ENCODE peak calls at places on chromosome 4, in six cellular contexts. O is IMR-90, C is neuronal stem cell, Y is H9, R is mesendoderm, V is H1. L is an unnamed sample. For H3K79me1, the result is how much of the 10 kb centered on the place peaks cover.

GRCh38 chr4:39998659-39999345 is 21.1 kb upstream of the PDS5A start:
- DNase-seq in O (no peak), C (no peak), Y (no peak), R (peak), V (no peak), L (no peak)

GRCh38 chr4:184228306-184228705 is 10.6 kb upstream of the ENPP6 start:
- DNase-seq in O (no peak), C (no peak), Y (no peak), R (no peak), V (no peak), L (no peak)

GRCh38 chr4:87119965-87120364 is 100.5 kb downstream of the KLHL8 start:
- DNase-seq in O (no peak), C (no peak), Y (no peak), R (no peak), V (no peak), L (no peak)

GRCh38 chr4:176309772-176310171 is 10.0 kb upstream of the SPCS3 start:
- DNase-seq in O (peak), C (no peak), Y (no peak), R (no peak), V (no peak), L (peak)

GRCh38 chr4:1500966-1501753 is 94.9 kb upstream of the NKX1-1 start:
- DNase-seq in O (no peak), C (no peak), Y (no peak), R (no peak), V (no peak), L (no peak)

GRCh38 chr4:164648151-164648848 is 105.6 kb upstream of the SMIM31 start:
- DNase-seq in O (no peak), C (no peak), Y (no peak), R (no peak), V (no peak), L (no peak)

GRCh38 chr4:184487503-184487902 is 13.2 kb upstream of the IRF2 start:
- DNase-seq in O (no peak), C (no peak), Y (no peak), R (no peak), V (no peak), L (no peak)

GRCh38 chr4:1611501-1611870 is 72.6 kb downstream of the FAM53A start:
- DNase-seq in O (no peak), C (no peak), Y (no peak), R (no peak), V (no peak), L (no peak)

GRCh38 chr4:156298230-156298629 is 344.6 kb upstream of the CTSO start:
- DNase-seq in O (peak), C (peak), Y (no peak), R (peak), V (no peak), L (peak)

GRCh38 chr4:101127176-101127790 is 220.0 kb downstream of the PPP3CA start:
- DNase-seq in O (no peak), C (no peak), Y (no peak), R (no peak), V (no peak), L (no peak)

GRCh38 chr4:185204238-185204910 is 574 bp upstream of the CFAP97 start:
- DNase-seq in O (peak), C (no peak), Y (no peak), R (peak), V (no peak), L (no peak)

GRCh38 chr4:105135746-105136145 is 10.9 kb upstream of the TET2 start:
- DNase-seq in O (no peak), C (no peak), Y (no peak), R (peak), V (no peak), L (peak)

GRCh38 chr4:2755821-2756690 is at the start of gene TNIP2:
- DNase-seq in O (peak), C (peak), Y (peak), R (peak), V (peak), L (peak)

GRCh38 chr4:54296548-54297203 is 67.6 kb downstream of the PDGFRA start:
- DNase-seq in O (no peak), C (no peak), Y (no peak), R (no peak), V (no peak), L (no peak)

GRCh38 chr4:34200535-34200934 is 2043.8 kb downstream of the ARAP2 start:
- DNase-seq in O (no peak), C (no peak), Y (no peak), R (no peak), V (no peak), L (no peak)

GRCh38 chr4:3866813-3867129 is 100.6 kb downstream of the ADRA2C start:
- DNase-seq in O (no peak), C (no peak), Y (no peak), R (no peak), V (no peak), L (no peak)

GRCh38 chr4:72489267-72489666 is 79.8 kb downstream of the ADAMTS3 start:
- DNase-seq in O (peak), C (no peak), Y (no peak), R (no peak), V (no peak), L (no peak)

GRCh38 chr4:18858229-18858922 is 836.8 kb upstream of the LCORL start:
- DNase-seq in O (no peak), C (no peak), Y (no peak), R (no peak), V (no peak), L (no peak)

GRCh38 chr4:6199344-6199921 is 916 bp downstream of the JAKMIP1 start:
- DNase-seq in O (no peak), C (no peak), Y (no peak), R (peak), V (peak), L (no peak)

GRCh38 chr4:118955515-118955914 is 66.9 kb downstream of the SYNPO2 start:
- DNase-seq in O (no peak), C (no peak), Y (no peak), R (no peak), V (no peak), L (no peak)

GRCh38 chr4:71232846-71233245 is 106.0 kb upstream of the SLC4A4 start:
- DNase-seq in O (no peak), C (no peak), Y (no peak), R (no peak), V (no peak), L (no peak)

GRCh38 chr4:153393397-153393796 is 48.9 kb downstream of the MND1 start:
- DNase-seq in O (peak), C (no peak), Y (no peak), R (peak), V (no peak), L (peak)

GRCh38 chr4:154731756-154732155 is 12.0 kb upstream of the LRAT start:
- DNase-seq in O (no peak), C (no peak), Y (no peak), R (no peak), V (no peak), L (no peak)

GRCh38 chr4:6444587-6444986 is 27.8 kb downstream of the PPP2R2C start:
- DNase-seq in O (no peak), C (no peak), Y (no peak), R (no peak), V (no peak), L (no peak)

GRCh38 chr4:105709081-105709450 is 482 bp downstream of the GSTCD start:
- DNase-seq in O (no peak), C (no peak), Y (no peak), R (peak), V (no peak), L (peak)

GRCh38 chr4:17515724-17516407 is 901 bp downstream of the CLRN2 start:
- DNase-seq in O (no peak), C (no peak), Y (no peak), R (no peak), V (no peak), L (no peak)

GRCh38 chr4:121765368-121765705 is 373 bp upstream of the SMIM43 start:
- DNase-seq in O (no peak), C (no peak), Y (no peak), R (no peak), V (no peak), L (no peak)

GRCh38 chr4:4888695-4889094 is 29.2 kb downstream of the MSX1 start:
- DNase-seq in O (no peak), C (no peak), Y (peak), R (no peak), V (no peak), L (no peak)

GRCh38 chr4:15420642-15421041 is 7.2 kb upstream of the C1QTNF7 start:
- DNase-seq in O (peak), C (no peak), Y (no peak), R (peak), V (no peak), L (peak)

GRCh38 chr4:41058426-41058825 is 155.9 kb downstream of the APBB2 start:
- DNase-seq in O (peak), C (no peak), Y (no peak), R (no peak), V (no peak), L (no peak)

GRCh38 chr4:81030617-81031388 is at the start of gene BMP3:
- DNase-seq in O (peak), C (peak), Y (peak), R (peak), V (peak), L (peak)

GRCh38 chr4:43782391-43782790 is 666.2 kb downstream of the KCTD8 start:
- DNase-seq in O (no peak), C (no peak), Y (no peak), R (no peak), V (no peak), L (no peak)

GRCh38 chr4:83558693-83559092 is 22.8 kb downstream of the GPAT3 start:
- DNase-seq in O (peak), C (no peak), Y (no peak), R (no peak), V (no peak), L (peak)

GRCh38 chr4:180923476-180923875 is 1319.7 kb upstream of the TENM3 start:
- DNase-seq in O (peak), C (no peak), Y (no peak), R (peak), V (no peak), L (peak)

GRCh38 chr4:152309418-152309817 is 226.5 kb downstream of the FBXW7 start:
- DNase-seq in O (no peak), C (no peak), Y (no peak), R (no peak), V (no peak), L (no peak)

GRCh38 chr4:98930311-98930865 is 1.5 kb upstream of the EIF4E start:
- DNase-seq in O (no peak), C (no peak), Y (no peak), R (no peak), V (no peak), L (peak)

GRCh38 chr4:98283219-98284199 is 22.3 kb downstream of the RAP1GDS1 start:
- DNase-seq in O (peak), C (no peak), Y (no peak), R (no peak), V (no peak), L (no peak)

GRCh38 chr4:126899382-126899801 is 733.4 kb upstream of the INTU start:
- DNase-seq in O (peak), C (no peak), Y (no peak), R (no peak), V (no peak), L (peak)

DNA sequence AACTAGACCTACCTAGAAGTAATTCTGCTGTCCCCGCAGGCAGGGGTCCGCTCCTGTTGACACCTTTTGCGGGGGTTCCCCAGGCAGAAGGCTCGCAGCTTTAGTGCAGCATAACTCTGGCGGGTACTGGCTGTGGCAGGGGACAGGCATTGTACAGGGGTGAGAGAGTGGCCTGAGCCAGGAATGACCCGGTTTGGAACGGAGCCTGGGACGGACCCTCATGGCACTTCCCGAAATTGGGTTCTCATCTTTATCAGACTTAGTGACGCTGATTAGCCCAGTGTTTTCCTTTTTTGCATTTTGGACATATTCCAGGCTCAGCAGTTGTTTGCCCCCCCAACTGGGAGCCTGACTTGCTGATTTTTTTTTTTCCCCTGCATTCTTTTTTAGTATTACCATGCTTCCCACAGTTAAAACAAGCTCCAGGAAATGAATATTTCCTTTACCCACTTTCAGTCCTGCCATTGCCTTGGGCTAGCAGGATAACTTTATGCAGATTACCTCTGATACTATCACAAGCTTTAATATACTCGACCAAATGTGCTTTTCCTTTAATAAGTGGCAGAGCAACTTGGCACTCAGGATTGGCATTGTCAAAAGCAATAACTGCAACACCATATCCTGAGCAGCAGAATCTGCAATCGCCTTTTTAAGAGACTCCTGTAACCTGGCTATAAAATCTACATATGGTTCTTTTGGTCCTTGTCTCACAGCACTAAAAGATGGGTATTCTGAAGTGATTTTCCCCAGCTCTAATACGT is 55.9 kb upstream of the WDR1 start:
- DNase-seq in O (no peak), C (no peak), Y (no peak), R (no peak), V (no peak), L (no peak)
- H3K79me1 ChIP-seq in O (under half), C (under half), Y (under half), R (under half), V (under half), L (under half)

GRCh38 chr4:10016169-10016568 is 5.1 kb downstream of the SLC2A9 start:
- DNase-seq in O (no peak), C (no peak), Y (no peak), R (no peak), V (no peak), L (no peak)

GRCh38 chr4:10019521-10020051 is 1.7 kb downstream of the SLC2A9 start:
- DNase-seq in O (no peak), C (no peak), Y (no peak), R (no peak), V (no peak), L (no peak)

GRCh38 chr4:10018818-10019438 is 2.4 kb downstream of the SLC2A9 start:
- DNase-seq in O (peak), C (peak), Y (peak), R (peak), V (peak), L (peak)

GRCh38 chr4:10015140-10015753 is 6.0 kb downstream of the SLC2A9 start:
- DNase-seq in O (peak), C (peak), Y (peak), R (peak), V (peak), L (no peak)

DNA sequence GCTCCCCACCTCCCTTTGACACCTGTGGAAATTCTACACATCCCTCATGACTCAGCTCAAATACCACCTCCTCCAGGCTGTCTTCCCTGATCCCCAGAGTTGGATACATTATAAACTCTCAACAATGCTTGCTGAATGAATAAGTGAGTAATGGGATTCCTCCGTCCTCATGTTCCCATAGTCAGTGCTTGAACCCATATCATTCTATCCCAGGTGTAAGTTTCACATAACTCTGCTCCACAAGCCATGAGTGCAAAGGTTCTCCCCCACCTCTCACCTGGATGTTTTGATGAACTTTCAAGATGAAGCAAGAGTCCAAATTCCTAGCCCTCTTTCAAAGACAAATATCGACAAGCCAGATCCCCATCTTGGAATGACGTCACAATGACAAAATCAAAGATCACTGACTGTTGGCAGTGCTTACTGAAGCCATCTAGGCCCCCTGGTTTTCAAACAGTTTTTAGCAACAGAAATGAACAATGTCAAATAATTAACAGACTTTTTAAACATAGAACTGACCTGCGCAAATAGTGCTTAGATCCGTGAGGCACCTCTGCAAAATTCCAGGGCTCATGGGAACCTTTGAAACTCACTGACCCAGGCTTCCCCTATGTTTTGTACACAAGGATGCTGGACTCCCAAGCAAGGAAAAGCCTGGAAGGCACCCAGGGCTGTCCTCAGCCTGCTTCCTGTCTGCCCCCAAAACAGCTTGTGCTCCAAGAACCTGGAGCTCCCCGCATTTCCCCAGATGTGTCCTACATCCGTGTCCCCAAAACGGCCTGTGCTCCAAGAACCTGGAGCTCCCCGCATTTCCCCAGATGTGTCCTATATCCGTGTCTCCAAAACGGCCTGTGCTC is 4.0 kb downstream of the SLC2A9 start:
- DNase-seq in O (no peak), C (no peak), Y (no peak), R (no peak), V (no peak), L (no peak)
- H2BK15ac ChIP-seq in O (no peak), C (no peak), Y (no peak), R (no peak), V (no peak), L (no peak)

GRCh38 chr4:109645874-109646591 is 57.2 kb downstream of the CASP6 start:
- DNase-seq in O (no peak), C (no peak), Y (no peak), R (no peak), V (no peak), L (no peak)

GRCh38 chr4:109648266-109648996 is 54.8 kb downstream of the CASP6 start:
- DNase-seq in O (no peak), C (no peak), Y (no peak), R (no peak), V (no peak), L (no peak)

GRCh38 chr4:109648997-109649575 is 54.2 kb downstream of the CASP6 start:
- DNase-seq in O (no peak), C (no peak), Y (no peak), R (no peak), V (no peak), L (no peak)

GRCh38 chr4:109655396-109655795 is 47.8 kb downstream of the CASP6 start:
- DNase-seq in O (no peak), C (no peak), Y (no peak), R (peak), V (no peak), L (no peak)

GRCh38 chr4:109649872-109650271 is 53.4 kb downstream of the CASP6 start:
- DNase-seq in O (no peak), C (no peak), Y (no peak), R (no peak), V (no peak), L (no peak)
- H3K9ac ChIP-seq in O (no peak), C (no peak), Y (no peak), R (no peak), V (no peak), L (no peak)

DNA sequence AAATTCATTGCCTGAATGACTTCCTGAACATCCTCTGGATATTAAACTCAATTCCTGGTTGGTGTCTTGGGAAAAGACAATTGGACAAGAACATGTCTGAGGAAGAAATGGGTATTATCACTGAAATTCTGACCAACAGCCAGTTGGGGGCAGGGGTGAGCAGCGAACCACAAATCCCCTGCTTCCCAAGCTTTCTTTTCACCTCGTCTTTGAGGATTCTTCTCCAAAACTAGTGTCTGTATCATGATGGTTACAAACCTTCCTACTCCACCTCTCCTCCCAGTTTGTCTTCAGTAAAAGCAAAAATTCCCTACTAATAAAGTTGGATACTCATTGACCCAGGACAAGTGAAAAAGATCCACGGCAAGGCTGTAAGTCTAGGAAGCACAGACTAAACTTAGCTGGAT is 48.3 kb upstream of the WDR1 start:
- DNase-seq in O (peak), C (peak), Y (peak), R (peak), V (peak), L (peak)
- H3K79me1 ChIP-seq in O (under half), C (under half), Y (under half), R (under half), V (under half), L (under half)

DNA sequence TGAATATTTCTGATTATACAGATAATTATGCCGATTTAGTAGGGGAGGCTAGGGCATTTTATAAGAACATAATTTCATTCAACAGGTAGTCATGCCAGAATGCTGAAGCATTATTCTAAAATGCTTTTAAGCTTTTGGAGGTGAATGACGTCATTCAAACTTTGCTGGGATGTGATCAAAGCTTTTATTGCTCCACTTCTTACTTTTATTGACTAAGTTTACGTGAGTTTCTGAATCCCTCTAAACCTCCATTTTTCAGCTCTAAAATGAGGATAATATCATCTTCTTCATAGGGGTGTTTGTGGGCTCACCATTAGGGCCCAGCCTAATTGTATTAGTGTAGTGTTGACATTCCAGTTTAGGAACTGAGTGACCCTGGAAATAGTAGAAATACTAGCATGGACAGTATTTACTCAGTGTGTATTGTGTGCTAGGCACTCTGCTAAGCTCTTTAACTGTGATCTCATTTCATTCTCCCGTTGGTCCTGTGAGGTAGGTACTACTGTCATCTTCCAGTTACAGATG is 3.0 kb downstream of the WWC2 start:
- DNase-seq in O (no peak), C (no peak), Y (no peak), R (no peak), V (no peak), L (no peak)
- H2BK15ac ChIP-seq in O (no peak), C (no peak), Y (no peak), R (no peak), V (no peak), L (no peak)

DNA sequence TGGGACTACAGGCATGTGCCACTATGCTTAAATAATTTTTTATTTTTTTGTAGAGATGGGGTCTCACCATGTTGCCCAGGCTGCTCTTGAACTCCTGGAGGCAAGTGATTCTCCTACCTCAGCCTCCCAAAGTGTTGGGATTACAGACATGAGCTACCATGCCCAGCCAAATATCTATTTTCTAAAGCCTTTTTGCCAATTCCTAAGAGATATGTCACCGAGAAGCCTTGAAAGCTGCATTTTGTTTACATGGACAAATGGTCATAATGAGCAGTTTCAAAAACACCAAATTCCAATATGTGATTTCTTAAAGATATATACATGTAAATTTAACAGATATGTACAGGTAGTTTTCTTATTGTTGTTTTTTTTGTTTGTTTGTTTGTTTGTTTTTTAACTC is 33.0 kb upstream of the PGRMC2 start:
- DNase-seq in O (peak), C (no peak), Y (no peak), R (no peak), V (no peak), L (no peak)
- H3K9ac ChIP-seq in O (no peak), C (no peak), Y (no peak), R (no peak), V (no peak), L (no peak)

GRCh38 chr4:8556341-8557150 is 23.6 kb upstream of the GPR78 start:
- DNase-seq in O (no peak), C (no peak), Y (no peak), R (peak), V (no peak), L (no peak)
- H3K79me1 ChIP-seq in O (under half), C (under half), Y (under half), R (under half), V (under half), L (under half)